ENCODE peak calls at places on chromosome 18, in eight cellular contexts. P is PC-3; F is neural progenitor cell; M is effector memory CD4-positive, alpha-beta T cell; H is cardiac muscle cell; R is A549; E is tibial artery; C is testis. Y is an unnamed sample.
A peak's percentile ranks its signal among the peaks of the same experiment; 100 is the strongest.

GRCh38 chr18:39840406-39840805 is 2114.6 kb upstream of the PIK3C3 start:
- DNase-seq in P (no peak), F (no peak), M (no peak), H (no peak), R (no peak), E (no peak), C (peak; percentile 28), Y (no peak)

GRCh38 chr18:13232060-13232917 is 13.7 kb downstream of the LDLRAD4 start:
- DNase-seq in P (no peak), F (no peak), M (no peak), H (no peak), R (no peak), E (peak; percentile 57), C (peak; percentile 42), Y (peak; percentile 70)

GRCh38 chr18:55185391-55185790 is 226.1 kb upstream of the CCDC68 start:
- DNase-seq in P (peak; percentile 15), F (no peak), M (no peak), H (no peak), R (no peak), E (no peak), C (no peak), Y (no peak)

GRCh38 chr18:46468431-46469180 is 188.4 kb downstream of the LOXHD1 start:
- DNase-seq in P (no peak), F (no peak), M (no peak), H (no peak), R (no peak), E (no peak), C (no peak), Y (peak; percentile 41)

GRCh38 chr18:7139409-7139808 is 21.8 kb upstream of the LAMA1 start:
- DNase-seq in P (no peak), F (no peak), M (no peak), H (no peak), R (no peak), E (no peak), C (no peak), Y (no peak)

GRCh38 chr18:30814446-30814845 is 228.1 kb downstream of the DSC3 start:
- DNase-seq in P (no peak), F (no peak), M (no peak), H (no peak), R (no peak), E (no peak), C (no peak), Y (no peak)

GRCh38 chr18:55320399-55321255 is 267.4 kb downstream of the TCF4 start:
- DNase-seq in P (no peak), F (no peak), M (no peak), H (no peak), R (no peak), E (no peak), C (no peak), Y (no peak)

GRCh38 chr18:77025831-77026363 is 106.7 kb downstream of the MBP start:
- DNase-seq in P (no peak), F (no peak), M (no peak), H (no peak), R (no peak), E (no peak), C (no peak), Y (no peak)

GRCh38 chr18:50299626-50300388 is 12.3 kb upstream of the CXXC1 start:
- DNase-seq in P (no peak), F (no peak), M (no peak), H (no peak), R (no peak), E (no peak), C (no peak), Y (no peak)

GRCh38 chr18:57087985-57088384 is 58.9 kb upstream of the BOD1L2 start:
- DNase-seq in P (peak; percentile 28), F (no peak), M (no peak), H (no peak), R (no peak), E (no peak), C (no peak), Y (no peak)

GRCh38 chr18:24923138-24923537 is 428.8 kb downstream of the ZNF521 start:
- DNase-seq in P (no peak), F (no peak), M (no peak), H (no peak), R (no peak), E (no peak), C (no peak), Y (no peak)

GRCh38 chr18:49343179-49343578 is 117.3 kb downstream of the DYM start:
- DNase-seq in P (no peak), F (no peak), M (no peak), H (no peak), R (no peak), E (no peak), C (no peak), Y (no peak)

GRCh38 chr18:48718251-48718959 is 179.6 kb downstream of the CTIF start:
- DNase-seq in P (no peak), F (no peak), M (no peak), H (no peak), R (no peak), E (no peak), C (no peak), Y (no peak)

GRCh38 chr18:22822841-22823508 is 110.2 kb upstream of the RBBP8 start:
- DNase-seq in P (no peak), F (no peak), M (no peak), H (no peak), R (no peak), E (no peak), C (no peak), Y (no peak)

GRCh38 chr18:37309861-37310260 is 255.7 kb downstream of the CELF4 start:
- DNase-seq in P (no peak), F (no peak), M (no peak), H (no peak), R (peak; percentile 24), E (no peak), C (no peak), Y (no peak)

GRCh38 chr18:9722691-9723090 is 14.6 kb downstream of the RAB31 start:
- DNase-seq in P (peak; percentile 83), F (no peak), M (no peak), H (no peak), R (no peak), E (no peak), C (no peak), Y (no peak)

GRCh38 chr18:79371536-79372210 is 24.1 kb upstream of the NFATC1 start:
- DNase-seq in P (no peak), F (no peak), M (no peak), H (no peak), R (no peak), E (no peak), C (peak; percentile 4), Y (peak; percentile 22)

GRCh38 chr18:33716061-33716683 is 138.2 kb downstream of the ASXL3 start:
- DNase-seq in P (no peak), F (no peak), M (no peak), H (no peak), R (no peak), E (no peak), C (no peak), Y (no peak)
- H3K9me3 ChIP-seq in P (no peaks in the 10 kb centered on the region), F (no peaks in the 10 kb centered on the region), M (no peaks in the 10 kb centered on the region), H (no peaks in the 10 kb centered on the region), R (no peaks in the 10 kb centered on the region), E (no peaks in the 10 kb centered on the region), C (no peaks in the 10 kb centered on the region), Y (no peaks in the 10 kb centered on the region)

GRCh38 chr18:28091197-28091596 is 85.7 kb downstream of the CDH2 start:
- DNase-seq in P (no peak), F (no peak), M (no peak), H (no peak), R (no peak), E (no peak), C (no peak), Y (no peak)
- H3K4me3 ChIP-seq in P (no peak overlapping the region), F (no peak overlapping the region), M (no peak overlapping the region), H (no peak overlapping the region), R (peak overlapping the region; percentile 11), E (no peak overlapping the region), C (no peak overlapping the region), Y (no peak overlapping the region)

DNA sequence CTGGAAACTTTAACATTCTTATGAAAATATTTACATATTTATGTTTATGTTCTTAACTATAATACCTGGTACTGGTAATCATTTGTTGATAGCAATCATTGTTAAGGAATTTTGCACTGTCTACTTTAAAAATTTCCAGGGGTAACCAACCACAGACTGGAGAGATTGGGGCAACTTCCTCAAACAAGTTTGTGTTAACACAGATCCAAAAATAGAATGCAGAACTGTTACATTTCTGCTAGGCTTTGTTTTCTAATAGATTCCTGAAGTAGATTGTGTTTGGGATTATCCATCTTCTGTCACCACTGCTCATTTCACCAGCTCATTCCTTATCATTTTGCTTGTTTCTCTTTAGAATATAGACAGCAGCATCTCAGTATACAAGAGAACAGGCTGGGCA is 23.7 kb downstream of the RNF125 start:
- DNase-seq in P (no peak), F (no peak), M (no peak), H (no peak), R (no peak), E (no peak), C (no peak), Y (no peak)
- H3K4me1 ChIP-seq in P (no peaks in the 10 kb centered on the region), F (no peaks in the 10 kb centered on the region), M (peaks cover 26% of the 10 kb centered on the region), H (no peaks in the 10 kb centered on the region), R (no peaks in the 10 kb centered on the region), E (no peaks in the 10 kb centered on the region), C (no peaks in the 10 kb centered on the region), Y (peaks cover 2% of the 10 kb centered on the region)

GRCh38 chr18:61187971-61188370 is 145.3 kb upstream of the CDH20 start:
- DNase-seq in P (no peak), F (no peak), M (no peak), H (no peak), R (no peak), E (no peak), C (no peak), Y (no peak)
- H3K9me3 ChIP-seq in P (no peaks in the 10 kb centered on the region), F (no peaks in the 10 kb centered on the region), M (no peaks in the 10 kb centered on the region), H (no peaks in the 10 kb centered on the region), R (no peaks in the 10 kb centered on the region), E (no peaks in the 10 kb centered on the region), C (no peaks in the 10 kb centered on the region), Y (no peaks in the 10 kb centered on the region)